ENCODE peak calls at places on chromosomes 7 and 10, in four cellular contexts. Z is HEK293T, K is HepG2, V is GM12878. H is an unnamed sample.

GRCh38 chr10:80536361-80536835 is 1.3 kb upstream of the SH2D4B start:
- DNase-seq in V (no peak), K (no peak), Z (no peak), H (no peak)

GRCh38 chr10:86658261-86658741 is 4.0 kb downstream of the OPN4 start:
- DNase-seq in K (no peak), V (no peak), Z (no peak), H (no peak)

GRCh38 chr7:110541962-110542361 is 549.0 kb upstream of the LRRN3 start:
- DNase-seq in V (no peak), K (no peak), Z (no peak), H (no peak)

GRCh38 chr7:75565129-75565528 is 73.0 kb downstream of the SPDYE5 start:
- DNase-seq in Z (no peak), K (no peak), V (no peak), H (no peak)

GRCh38 chr10:6864142-6864541 is 284.1 kb upstream of the PRKCQ start:
- DNase-seq in Z (no peak), K (no peak), V (no peak), H (no peak)

GRCh38 chr7:128868624-128869137 is 6.0 kb downstream of the ATP6V1F start:
- DNase-seq in K (no peak), Z (no peak), V (no peak), H (no peak)

GRCh38 chr7:74119831-74120230 is 36.2 kb downstream of the LIMK1 start:
- DNase-seq in Z (no peak), V (no peak), K (no peak), H (no peak)

GRCh38 chr7:1844956-1845390 is 174.9 kb downstream of the ELFN1 start:
- DNase-seq in V (no peak), Z (no peak), K (no peak), H (no peak)

GRCh38 chr7:141012044-141012685 is 2.6 kb downstream of the MRPS33 start:
- DNase-seq in K (peak), Z (peak), V (peak), H (peak)

GRCh38 chr10:90921906-90922305 is 1.0 kb upstream of the ANKRD1 start:
- DNase-seq in Z (no peak), V (no peak), K (no peak), H (no peak)

GRCh38 chr7:36987363-36987724 is 263.1 kb upstream of the AOAH start:
- DNase-seq in K (no peak), V (no peak), Z (no peak), H (no peak)

GRCh38 chr7:114567416-114567815 is 152.8 kb downstream of the FOXP2 start:
- DNase-seq in V (no peak), K (no peak), Z (no peak), H (no peak)

GRCh38 chr7:23065974-23066373 is 39.6 kb upstream of the KLHL7 start:
- DNase-seq in V (no peak), Z (no peak), K (no peak), H (no peak)

GRCh38 chr10:1514641-1515040 is 222.7 kb downstream of the ADARB2 start:
- DNase-seq in K (no peak), V (no peak), Z (no peak), H (no peak)

GRCh38 chr7:106064836-106065559 is 47.1 kb downstream of the SYPL1 start:
- DNase-seq in V (no peak), K (peak), Z (no peak), H (no peak)

GRCh38 chr10:112732277-112732891 is 217.7 kb upstream of the TCF7L2 start:
- DNase-seq in Z (no peak), V (no peak), K (no peak), H (peak)

GRCh38 chr7:135763261-135763660 is 14.6 kb upstream of the FAM180A start:
- DNase-seq in K (no peak), V (no peak), Z (no peak), H (no peak)

GRCh38 chr10:54985732-54986131 is 184.7 kb upstream of the PCDH15 start:
- DNase-seq in Z (no peak), V (no peak), K (peak), H (peak)

GRCh38 chr7:148527717-148528168 is 62.8 kb upstream of the C7orf33 start:
- DNase-seq in K (peak), V (peak), Z (peak), H (peak)

GRCh38 chr10:42973870-42974692 is 102.8 kb upstream of the RET start:
- DNase-seq in Z (no peak), K (no peak), V (no peak), H (no peak)

GRCh38 chr10:15738237-15738928 is 18.7 kb upstream of the ITGA8 start:
- DNase-seq in K (no peak), Z (no peak), V (no peak), H (no peak)

GRCh38 chr10:84179059-84179710 is 5.6 kb downstream of the GPR15LG start:
- DNase-seq in K (no peak), V (no peak), Z (no peak), H (no peak)

GRCh38 chr7:159015894-159016410 is 128.7 kb downstream of the VIPR2 start:
- DNase-seq in K (no peak), V (no peak), Z (no peak), H (no peak)

GRCh38 chr10:127853868-127854768 is 38.6 kb downstream of the CLRN3 start:
- DNase-seq in Z (peak), K (peak), V (no peak), H (peak)

GRCh38 chr10:99906470-99906869 is 103.3 kb downstream of the DNMBP start:
- DNase-seq in K (no peak), Z (no peak), V (no peak), H (no peak)

GRCh38 chr7:93364806-93365205 is 132.6 kb downstream of the VPS50 start:
- DNase-seq in K (no peak), Z (no peak), V (no peak), H (no peak)

GRCh38 chr7:115561341-115562110 is 469.0 kb downstream of the TFEC start:
- DNase-seq in Z (no peak), V (no peak), K (no peak), H (no peak)

GRCh38 chr10:129274928-129275474 is 192.0 kb upstream of the MGMT start:
- DNase-seq in Z (no peak), K (no peak), V (no peak), H (peak)

GRCh38 chr7:106039486-106040060 is 72.5 kb downstream of the SYPL1 start:
- DNase-seq in Z (no peak), K (no peak), V (no peak), H (no peak)

GRCh38 chr7:25926009-25926408 is 226.0 kb upstream of the NFE2L3 start:
- DNase-seq in Z (no peak), K (peak), V (no peak), H (no peak)

GRCh38 chr7:96388166-96388565 is 66.3 kb upstream of the SLC25A13 start:
- DNase-seq in V (no peak), K (no peak), Z (no peak), H (no peak)

GRCh38 chr10:33376976-33377657 is 42.6 kb upstream of the NRP1 start:
- DNase-seq in V (no peak), K (no peak), Z (no peak), H (no peak)
- TF ChIP-seq SUZ12 in V (no peak), K (no peak), Z (no peak), H (no peak)

DNA sequence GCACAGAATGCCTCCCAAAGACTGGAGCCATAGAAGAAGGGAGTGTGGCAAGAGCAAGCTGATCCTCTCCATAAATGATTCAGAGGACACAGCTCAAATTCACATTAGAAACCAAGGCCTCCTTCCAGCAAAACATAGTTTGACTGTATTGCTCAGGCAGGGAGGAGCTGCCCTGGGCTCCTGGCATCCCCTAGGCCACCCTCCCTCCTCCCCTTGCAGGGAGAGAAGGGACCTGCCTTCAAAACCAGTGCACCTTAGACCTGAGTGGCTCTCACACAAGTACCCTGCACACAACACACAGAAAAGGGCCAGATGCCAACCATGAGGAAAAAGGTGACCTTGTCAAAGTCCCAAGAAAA is 64.7 kb downstream of the CREB3L2 start:
- DNase-seq in Z (no peak), K (no peak), V (no peak), H (no peak)
- TF ChIP-seq SUZ12 in Z (no peak), K (no peak), V (no peak), H (no peak)

GRCh38 chr10:81863771-81864170 is 11.2 kb upstream of the NRG3 start:
- DNase-seq in Z (no peak), V (no peak), K (no peak), H (no peak)
- TF ChIP-seq SUZ12 in Z (no peak), V (no peak), K (no peak), H (no peak)

DNA sequence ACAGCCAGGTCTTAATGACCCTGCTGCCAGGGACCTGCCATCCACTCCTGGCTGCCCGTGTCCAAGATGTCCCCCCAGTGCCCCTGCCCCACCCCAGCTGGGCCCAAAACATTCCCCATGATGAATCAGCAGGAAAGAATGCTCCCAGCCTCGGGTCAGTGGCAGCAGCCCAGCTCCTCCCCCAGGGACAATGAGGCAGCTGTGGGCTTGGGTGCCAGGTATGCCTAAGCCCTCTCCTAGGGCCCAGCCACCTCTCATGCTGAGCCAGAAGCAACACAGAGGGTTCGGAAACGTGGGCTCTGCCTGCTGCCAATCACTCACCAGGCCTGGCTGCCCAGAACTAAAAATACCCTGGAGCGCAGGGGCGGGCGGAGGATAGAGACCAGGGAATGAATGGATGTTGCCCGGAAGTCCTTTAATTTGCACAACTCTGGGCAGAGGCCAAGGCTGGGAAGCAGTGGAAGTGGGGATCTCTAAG is 1.5 kb upstream of the LOXL4 start:
- DNase-seq in K (peak), Z (no peak), V (no peak), H (peak)
- TF ChIP-seq SUZ12 in K (no peak), Z (no peak), V (no peak), H (no peak)

GRCh38 chr7:41994746-41995110 is 242.3 kb downstream of the GLI3 start:
- DNase-seq in Z (no peak), K (no peak), V (no peak), H (no peak)

GRCh38 chr7:41995632-41996271 is 241.3 kb downstream of the GLI3 start:
- DNase-seq in K (no peak), V (no peak), Z (no peak), H (no peak)

GRCh38 chr7:41996381-41997035 is 240.5 kb downstream of the GLI3 start:
- DNase-seq in Z (no peak), V (no peak), K (no peak), H (no peak)

GRCh38 chr7:41994046-41994745 is 242.8 kb downstream of the GLI3 start:
- DNase-seq in Z (no peak), V (no peak), K (no peak), H (no peak)

DNA sequence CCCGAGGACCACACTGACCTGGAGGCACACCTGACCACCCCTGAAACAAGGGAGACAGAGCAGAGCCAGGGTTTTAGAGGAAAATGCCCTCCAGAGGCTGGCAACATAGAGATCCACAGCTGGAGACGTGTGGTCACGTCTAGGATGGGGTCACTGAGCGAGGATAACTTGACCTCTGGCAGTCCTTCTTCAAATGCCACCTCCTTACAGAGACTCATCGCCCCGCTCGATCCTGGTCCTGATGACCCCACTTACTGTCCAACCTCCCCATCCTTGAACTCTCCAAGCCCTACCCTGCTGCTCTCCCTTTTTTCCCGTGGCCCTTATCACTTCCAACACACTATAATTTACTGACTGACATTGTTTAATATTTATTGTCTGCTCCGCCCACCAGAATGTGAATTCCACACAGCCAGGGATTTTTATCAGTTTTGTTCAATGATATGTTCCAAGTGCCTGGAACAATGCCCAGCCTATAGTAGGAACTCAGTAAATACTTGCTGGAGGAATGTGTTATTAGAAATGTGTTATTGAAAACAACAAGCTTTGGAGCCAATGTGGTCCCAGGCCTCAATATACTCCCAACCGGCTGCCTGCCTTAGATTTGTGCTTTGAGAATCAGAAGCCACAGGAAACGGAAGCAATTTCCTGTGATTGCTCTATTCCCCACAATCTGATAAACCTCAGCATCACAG is 243.7 kb downstream of the GLI3 start:
- DNase-seq in Z (no peak), V (no peak), K (no peak), H (no peak)
- TF ChIP-seq SUZ12 in Z (no peak), V (no peak), K (no peak), H (no peak)

DNA sequence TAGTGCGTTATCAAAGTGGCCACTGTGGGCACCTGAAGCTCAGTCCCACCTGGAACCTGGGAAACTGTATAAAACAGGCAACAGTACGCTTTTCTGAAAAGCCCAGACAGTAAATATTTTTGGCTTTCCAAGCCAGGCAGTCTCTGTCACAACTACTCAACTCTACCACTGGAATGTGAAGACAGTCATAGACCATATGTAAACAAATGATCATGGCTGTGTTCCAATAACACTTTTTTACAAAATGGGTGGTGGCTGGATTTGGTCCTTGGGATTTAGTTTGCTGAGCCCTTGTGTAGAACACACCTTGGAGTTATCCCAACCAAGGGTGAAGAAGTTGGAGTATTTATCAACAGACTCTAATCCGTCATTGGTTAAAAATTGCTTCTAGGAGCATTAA is 259.9 kb downstream of the SKIDA1 start:
- DNase-seq in K (peak), V (no peak), Z (no peak), H (no peak)
- TF ChIP-seq SUZ12 in K (no peak), V (no peak), Z (no peak), H (no peak)

DNA sequence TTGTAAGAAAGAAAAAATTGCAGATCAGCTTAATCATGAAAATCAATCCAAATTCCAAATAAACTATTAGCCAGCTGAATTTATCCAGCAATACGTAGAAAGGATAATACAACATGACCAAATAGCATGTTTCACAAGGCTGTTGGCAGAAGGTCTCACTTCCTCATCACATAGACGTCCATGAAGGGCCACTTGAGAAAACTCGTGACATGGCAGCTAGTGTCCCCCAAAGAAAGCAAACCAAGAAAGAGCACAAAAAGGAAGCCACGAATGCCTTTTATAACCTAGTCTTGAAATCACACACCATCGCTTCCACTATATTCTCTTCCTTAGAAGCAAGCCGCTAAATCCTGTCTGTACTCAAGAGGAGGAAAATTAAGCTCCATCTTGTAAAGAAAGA is 105.6 kb upstream of the NRBF2 start:
- DNase-seq in V (no peak), K (no peak), Z (no peak), H (no peak)
- TF ChIP-seq SUZ12 in V (no peak), K (no peak), Z (no peak), H (no peak)

GRCh38 chr10:116608683-116609594 is 11.8 kb upstream of the PNLIPRP2 start:
- DNase-seq in Z (peak), K (no peak), V (no peak), H (no peak)

GRCh38 chr10:116606061-116606483 is 14.7 kb upstream of the PNLIPRP2 start:
- DNase-seq in V (no peak), Z (no peak), K (no peak), H (no peak)

GRCh38 chr10:116610443-116611152 is 10.2 kb upstream of the PNLIPRP2 start:
- DNase-seq in Z (no peak), K (no peak), V (no peak), H (no peak)

GRCh38 chr10:116611153-116611545 is 9.6 kb upstream of the PNLIPRP2 start:
- DNase-seq in V (no peak), K (no peak), Z (no peak), H (no peak)

DNA sequence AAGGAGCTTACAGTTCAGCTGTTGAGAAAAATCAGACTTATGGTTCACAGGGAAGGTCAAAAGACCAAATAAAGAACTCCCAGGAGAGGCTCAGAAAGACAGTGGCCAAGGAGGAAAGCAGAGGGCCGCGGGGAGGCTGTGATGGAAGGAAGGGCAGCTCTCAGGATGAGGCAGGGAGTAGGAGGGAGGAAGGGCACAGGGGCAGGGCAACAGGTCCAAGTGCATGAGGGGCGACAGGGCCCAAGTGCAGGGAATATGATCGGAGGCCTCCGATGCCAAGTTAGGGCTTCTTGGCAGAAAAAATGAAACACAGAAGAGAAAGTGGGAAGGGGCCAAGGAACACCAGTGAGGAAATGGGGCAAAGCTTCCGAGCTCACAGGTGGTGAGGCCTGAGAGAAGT is 13.4 kb upstream of the PNLIPRP2 start:
- DNase-seq in K (no peak), V (no peak), Z (no peak), H (no peak)
- TF ChIP-seq SUZ12 in K (no peak), V (no peak), Z (no peak), H (no peak)

GRCh38 chr7:79272938-79273337 is 180.5 kb downstream of the MAGI2 start:
- DNase-seq in K (no peak), V (no peak), Z (no peak), H (no peak)
- TF ChIP-seq SUZ12 in K (no peak), V (no peak), Z (no peak), H (no peak)

GRCh38 chr10:69960606-69961167 is 92.0 kb upstream of the MACROH2A2 start:
- DNase-seq in Z (no peak), K (no peak), V (no peak), H (no peak)
- TF ChIP-seq SUZ12 in Z (no peak), K (no peak), V (no peak), H (no peak)

H was measured in NT2/D1.